ENCODE peak calls at places on chromosomes 6 and 20, in seven cellular contexts. F, Z, E, U, D, Y and I are unnamed samples.
A peak's percentile ranks its signal among the peaks of the same experiment; 100 is the strongest.

GRCh38 chr20:5658897-5659296 is 91.3 kb upstream of the SHLD1 start:
- DNase-seq in Z (peak; percentile 91), D (peak; percentile 68), U (peak; percentile 70), F (peak; percentile 72), Y (peak; percentile 76), E (peak; percentile 89), I (peak; percentile 51)

GRCh38 chr6:167121471-167121870 is 1.4 kb upstream of the CCR6 start:
- DNase-seq in U (no peak), E (no peak), Y (no peak), D (no peak), F (no peak), Z (no peak), I (no peak)

GRCh38 chr20:32484221-32485125 is 100.7 kb downstream of the NOL4L start:
- DNase-seq in F (peak; percentile 51), U (no peak), E (peak; percentile 50), D (peak; percentile 35), Y (no peak), Z (no peak), I (peak; percentile 42)

GRCh38 chr6:169934699-169935347 is 183.4 kb downstream of the ERMARD start:
- DNase-seq in Z (no peak), F (no peak), D (no peak), E (no peak), Y (no peak), U (no peak), I (no peak)

GRCh38 chr6:144447487-144447886 is 162.4 kb downstream of the UTRN start:
- DNase-seq in E (no peak), F (no peak), Y (no peak), Z (peak; percentile 64), D (no peak), U (no peak), I (no peak)

GRCh38 chr6:160141001-160141726 is 19.5 kb downstream of the SLC22A1 start:
- DNase-seq in D (no peak), F (no peak), E (no peak), U (no peak), Y (no peak), Z (peak; percentile 84), I (no peak)

GRCh38 chr20:3383878-3384495 is 23.5 kb downstream of the DNAAF9 start:
- DNase-seq in Z (no peak), D (no peak), U (no peak), F (no peak), E (no peak), Y (no peak), I (no peak)

GRCh38 chr6:56643379-56644089 is 845 bp upstream of the DST start:
- DNase-seq in U (no peak), E (no peak), Y (no peak), Z (no peak), F (no peak), D (no peak), I (no peak)

GRCh38 chr20:50048420-50049166 is 64.4 kb downstream of the UBE2V1 start:
- DNase-seq in F (peak; percentile 59), E (peak; percentile 43), Z (peak; percentile 14), Y (no peak), D (no peak), U (peak; percentile 33), I (peak; percentile 28)
- H3K4me3 ChIP-seq in F (no peak overlapping the region), E (no peak overlapping the region), Z (no peak overlapping the region), Y (no peak overlapping the region), D (no peak overlapping the region), U (peak overlapping the region; percentile 17), I (no peak overlapping the region)

GRCh38 chr6:92589970-92590369 is 829.4 kb downstream of the EPHA7 start:
- DNase-seq in Y (no peak), Z (peak; percentile 0), F (no peak), E (no peak), D (no peak), U (no peak), I (no peak)
- TF ChIP-seq POLR2A in Y (no peak), Z (no peak), F (no peak), E (no peak), D (no peak), U (no peak), I (no peak)

GRCh38 chr6:137864812-137865508 is 2.1 kb upstream of the TNFAIP3 start:
- DNase-seq in U (no peak), F (no peak), Y (no peak), Z (no peak), D (no peak), E (no peak), I (no peak)

GRCh38 chr6:137861550-137862337 is 5.3 kb upstream of the TNFAIP3 start:
- DNase-seq in D (no peak), E (no peak), Y (no peak), U (no peak), Z (no peak), F (no peak), I (no peak)

GRCh38 chr6:137862419-137863125 is 4.5 kb upstream of the TNFAIP3 start:
- DNase-seq in D (no peak), U (no peak), F (no peak), Z (no peak), Y (no peak), E (no peak), I (no peak)

GRCh38 chr6:137860394-137861005 is 6.6 kb upstream of the TNFAIP3 start:
- DNase-seq in Y (no peak), F (no peak), U (no peak), Z (no peak), E (no peak), D (no peak), I (no peak)

GRCh38 chr6:137863126-137863996 is 3.7 kb upstream of the TNFAIP3 start:
- DNase-seq in U (no peak), F (no peak), Z (peak; percentile 42), D (no peak), E (no peak), Y (no peak), I (no peak)
- H3K4me1 ChIP-seq in U (no peaks in the 10 kb centered on the region), F (peaks cover 5% of the 10 kb centered on the region), Z (peaks cover 3% of the 10 kb centered on the region), D (peaks cover 5% of the 10 kb centered on the region), E (peaks cover 6% of the 10 kb centered on the region), Y (peaks cover 6% of the 10 kb centered on the region), I (peaks cover 40% of the 10 kb centered on the region)

DNA sequence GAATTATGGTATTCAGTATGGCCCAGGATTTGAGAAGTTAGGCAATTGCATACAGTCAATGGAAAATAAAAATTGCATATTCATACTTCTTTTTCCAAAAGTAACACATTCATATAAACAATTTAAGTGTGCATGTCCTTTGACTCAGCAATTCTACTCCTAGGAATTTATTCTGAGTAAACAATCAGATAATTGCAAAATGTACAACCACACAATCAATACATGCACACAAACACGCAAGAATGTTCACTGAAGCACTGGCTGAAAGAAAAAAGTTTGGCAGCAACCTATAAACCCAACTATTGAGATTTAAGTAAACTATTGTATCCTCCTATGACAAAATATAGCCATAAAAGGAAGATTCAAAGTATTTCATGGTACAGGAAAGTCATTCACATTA is 1.6 kb downstream of the CYP39A1 start:
- DNase-seq in Z (peak; percentile 2), F (no peak), Y (no peak), D (no peak), U (no peak), E (no peak), I (no peak)
- H3K4me3 ChIP-seq in Z (no peak overlapping the region), F (peak overlapping the region; percentile 81), Y (peak overlapping the region; percentile 97), D (no peak overlapping the region), U (peak overlapping the region; percentile 40), E (no peak overlapping the region), I (no peak overlapping the region)

DNA sequence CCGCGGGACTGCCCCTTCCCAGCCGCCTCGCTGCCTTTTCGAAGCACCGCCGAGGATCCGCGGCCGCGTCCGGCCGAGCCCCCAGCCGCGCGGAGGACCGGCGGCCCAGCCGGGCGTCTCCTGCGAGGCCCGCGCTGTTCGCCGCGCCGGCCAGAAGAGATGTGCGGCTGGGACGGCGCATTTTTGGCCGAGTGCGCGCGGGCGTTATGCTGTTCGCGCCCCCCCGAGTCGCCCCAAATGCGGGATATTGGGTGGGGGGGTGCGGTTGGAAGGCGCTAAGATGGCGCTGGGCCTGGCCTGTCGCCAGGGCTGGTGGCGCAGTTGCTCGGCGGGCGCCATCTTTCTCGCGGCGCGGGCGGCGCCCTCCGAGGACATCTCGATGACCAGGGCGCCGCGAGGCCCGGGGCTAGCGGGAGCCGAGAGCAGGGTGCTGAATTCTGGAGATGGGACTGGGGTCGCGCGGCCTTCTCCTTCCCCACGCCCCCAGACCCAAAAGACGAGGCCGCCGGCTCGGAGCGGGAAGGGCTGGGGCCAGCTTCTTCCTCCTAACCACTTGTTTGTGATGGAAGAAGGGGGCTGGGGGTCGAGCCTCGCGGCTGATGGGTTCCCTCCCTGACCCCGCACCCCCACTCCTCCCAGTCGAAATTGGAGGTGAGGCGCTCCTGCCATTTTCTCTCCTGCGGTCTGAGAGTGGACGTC is 1.5 kb downstream of the BICRAL start:
- DNase-seq in D (peak; percentile 50), E (peak; percentile 77), U (peak; percentile 62), Y (peak; percentile 92), Z (peak; percentile 59), F (peak; percentile 75), I (peak; percentile 77)
- TF ChIP-seq POLR2A in D (peak; percentile 23), E (peak; percentile 17), U (peak; percentile 63), Y (peak; percentile 13), Z (peak; percentile 69), F (no peak), I (no peak)

DNA sequence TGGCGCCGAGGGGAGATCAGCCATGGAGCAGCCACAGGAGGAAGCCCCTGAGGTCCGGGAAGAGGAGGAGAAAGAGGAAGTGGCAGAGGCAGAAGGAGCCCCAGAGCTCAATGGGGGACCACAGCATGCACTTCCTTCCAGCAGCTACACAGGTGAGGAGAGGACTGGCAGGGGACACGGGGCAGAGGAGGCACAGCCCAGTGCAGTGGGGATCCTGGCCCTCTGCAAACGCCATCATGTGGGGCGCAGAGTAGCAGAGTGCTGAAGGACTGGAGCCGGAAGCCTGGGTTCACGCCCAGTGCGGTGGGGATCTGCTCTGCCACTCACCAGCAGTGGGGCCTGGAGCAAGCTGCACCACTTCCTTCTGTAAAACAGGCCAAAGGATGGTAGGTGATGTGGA is 41.1 kb upstream of the FANCE start:
- DNase-seq in U (no peak), E (no peak), Z (no peak), Y (no peak), F (no peak), D (no peak), I (no peak)
- H3K4me1 ChIP-seq in U (no peaks in the 10 kb centered on the region), E (peaks cover 27% of the 10 kb centered on the region), Z (peaks cover 12% of the 10 kb centered on the region), Y (peaks cover 2% of the 10 kb centered on the region), F (peaks cover 10% of the 10 kb centered on the region), D (peaks cover 14% of the 10 kb centered on the region), I (no peaks in the 10 kb centered on the region)

DNA sequence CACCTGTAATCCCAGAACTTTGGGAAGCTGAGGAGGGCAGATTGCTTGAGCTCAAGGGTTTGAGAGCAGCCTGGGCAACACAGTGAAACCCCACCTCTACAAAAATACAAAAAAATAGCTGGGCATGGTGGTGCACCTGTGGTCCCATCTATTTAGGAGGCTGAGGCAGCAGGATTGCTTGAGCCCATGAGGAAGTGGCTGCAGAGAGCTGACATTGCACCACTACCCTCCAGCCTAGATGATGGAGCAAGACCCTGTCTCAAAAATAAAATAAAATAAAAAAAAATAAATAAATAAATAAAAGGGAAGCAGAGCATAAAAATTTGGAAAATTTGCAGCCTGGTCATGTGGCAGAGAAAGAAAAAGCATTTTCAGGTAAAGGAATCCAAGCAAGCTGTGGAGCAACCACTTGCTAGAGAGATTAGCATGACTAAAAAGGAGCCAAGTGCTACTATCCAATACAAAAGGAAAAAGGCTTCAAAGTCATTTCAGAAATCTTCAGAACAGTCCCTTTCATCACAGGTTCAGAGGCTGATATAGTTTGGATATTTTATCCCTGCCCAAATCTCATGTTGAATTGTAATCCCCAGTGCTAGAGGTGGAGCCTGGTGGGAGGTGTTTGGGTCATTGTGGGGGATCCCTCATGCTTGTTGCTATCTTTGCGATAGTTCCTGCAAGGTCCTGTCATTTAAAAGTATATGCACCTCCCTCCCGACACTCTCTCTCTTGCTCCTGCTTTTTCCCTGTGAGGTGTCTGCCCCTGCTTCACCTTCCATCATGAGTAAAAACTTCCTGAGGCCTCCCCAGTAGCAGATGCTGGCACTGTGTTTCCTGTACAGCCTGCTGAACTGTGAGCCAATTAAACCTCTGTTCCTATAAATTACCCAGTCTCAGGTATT is 11.2 kb upstream of the TTK start:
- DNase-seq in U (no peak), E (no peak), Y (no peak), D (no peak), F (no peak), Z (no peak), I (no peak)
- H3K4me3 ChIP-seq in U (no peak overlapping the region), E (no peak overlapping the region), Y (no peak overlapping the region), D (no peak overlapping the region), F (no peak overlapping the region), Z (no peak overlapping the region), I (no peak overlapping the region)